ENCODE peak calls at places on chromosomes 16 and 17, in four cellular contexts. One of them, this sample, is unnamed. For H3K79me2, the result is how much of the 10 kb centered on the place peaks cover.

GRCh38 chr17:59377410-59377809 is 46.0 kb downstream of the YPEL2 start:
- DNase-seq in mesendoderm: no peak
- DNase-seq in H9: no peak
- DNase-seq in H1: no peak
- DNase-seq in this sample: no peak

GRCh38 chr16:46620265-46621005 is 744 bp downstream of the SHCBP1 start:
- DNase-seq in H9: no peak
- DNase-seq in mesendoderm: no peak
- DNase-seq in H1: no peak
- DNase-seq in this sample: no peak

GRCh38 chr17:38511126-38512108 is 83.2 kb downstream of the ARHGAP23 start:
- DNase-seq in H9: no peak
- DNase-seq in mesendoderm: peak
- DNase-seq in H1: no peak
- DNase-seq in this sample: no peak

GRCh38 chr17:3827124-3827773 is 18.8 kb downstream of the NCBP3 start:
- DNase-seq in H9: peak
- DNase-seq in mesendoderm: peak
- DNase-seq in H1: peak
- DNase-seq in this sample: peak

GRCh38 chr17:65546579-65546978 is 14.9 kb downstream of the AXIN2 start:
- DNase-seq in H1: no peak
- DNase-seq in H9: no peak
- DNase-seq in mesendoderm: no peak
- DNase-seq in this sample: no peak

GRCh38 chr16:70434489-70435260 is 4.2 kb downstream of the ST3GAL2 start:
- DNase-seq in H1: no peak
- DNase-seq in mesendoderm: no peak
- DNase-seq in H9: no peak
- DNase-seq in this sample: no peak

GRCh38 chr16:30533748-30534367 is 800 bp downstream of the ZNF747 start:
- DNase-seq in H1: peak
- DNase-seq in mesendoderm: no peak
- DNase-seq in H9: no peak
- DNase-seq in this sample: no peak

GRCh38 chr17:61809816-61810392 is 53.4 kb downstream of the BRIP1 start:
- DNase-seq in mesendoderm: no peak
- DNase-seq in H9: no peak
- DNase-seq in H1: no peak
- DNase-seq in this sample: no peak

GRCh38 chr17:78179372-78179771 is 7.5 kb downstream of the TK1 start:
- DNase-seq in H9: no peak
- DNase-seq in mesendoderm: no peak
- DNase-seq in H1: no peak
- DNase-seq in this sample: peak

GRCh38 chr17:48629411-48629759 is 3.2 kb upstream of the HOXB9 start:
- DNase-seq in H1: no peak
- DNase-seq in mesendoderm: peak
- DNase-seq in H9: no peak
- DNase-seq in this sample: no peak

GRCh38 chr17:44209786-44210341 is 9.6 kb downstream of the UBTF start:
- DNase-seq in H9: no peak
- DNase-seq in mesendoderm: no peak
- DNase-seq in H1: no peak
- DNase-seq in this sample: no peak

GRCh38 chr17:78620099-78620498 is 42.9 kb upstream of the DNAH17 start:
- DNase-seq in mesendoderm: no peak
- DNase-seq in H9: no peak
- DNase-seq in H1: no peak
- DNase-seq in this sample: no peak

GRCh38 chr17:49515196-49515770 is 20.2 kb downstream of the NGFR start:
- DNase-seq in mesendoderm: peak
- DNase-seq in H1: peak
- DNase-seq in H9: peak
- DNase-seq in this sample: peak

GRCh38 chr17:5500804-5501391 is 14.5 kb downstream of the MIS12 start:
- DNase-seq in H9: peak
- DNase-seq in mesendoderm: peak
- DNase-seq in H1: peak
- DNase-seq in this sample: peak

GRCh38 chr17:67221062-67221998 is 23.7 kb downstream of the HELZ start:
- DNase-seq in mesendoderm: peak
- DNase-seq in H1: no peak
- DNase-seq in H9: no peak
- DNase-seq in this sample: peak

GRCh38 chr16:72645526-72645925 is 402.4 kb downstream of the ZFHX3 start:
- DNase-seq in H9: no peak
- DNase-seq in H1: no peak
- DNase-seq in mesendoderm: no peak
- DNase-seq in this sample: no peak

GRCh38 chr17:73823684-73824083 is 179.4 kb upstream of the SDK2 start:
- DNase-seq in H9: no peak
- DNase-seq in mesendoderm: no peak
- DNase-seq in H1: no peak
- DNase-seq in this sample: no peak

GRCh38 chr16:57797216-57797525 is 5.1 kb downstream of the KIFC3 start:
- DNase-seq in H1: no peak
- DNase-seq in mesendoderm: no peak
- DNase-seq in H9: no peak
- DNase-seq in this sample: no peak

GRCh38 chr17:78889525-78889924 is 13.5 kb downstream of the CEP295NL start:
- DNase-seq in H1: no peak
- DNase-seq in mesendoderm: no peak
- DNase-seq in H9: no peak
- DNase-seq in this sample: no peak

GRCh38 chr17:65677932-65678331 is 116.5 kb upstream of the AXIN2 start:
- DNase-seq in H1: no peak
- DNase-seq in H9: no peak
- DNase-seq in mesendoderm: no peak
- DNase-seq in this sample: peak

GRCh38 chr17:7716901-7717755 is at the start of gene DNAH2:
- DNase-seq in H9: peak
- DNase-seq in H1: peak
- DNase-seq in mesendoderm: peak
- DNase-seq in this sample: peak

GRCh38 chr16:67150833-67151396 is at the start of gene B3GNT9:
- DNase-seq in mesendoderm: peak
- DNase-seq in H9: peak
- DNase-seq in H1: peak
- DNase-seq in this sample: no peak

GRCh38 chr16:11291021-11291716 is 10.0 kb upstream of the PRM1 start:
- DNase-seq in mesendoderm: peak
- DNase-seq in H9: no peak
- DNase-seq in H1: no peak
- DNase-seq in this sample: peak

GRCh38 chr17:882827-883585 is 96.6 kb downstream of the NXN start:
- DNase-seq in H9: peak
- DNase-seq in H1: no peak
- DNase-seq in mesendoderm: peak
- DNase-seq in this sample: no peak

GRCh38 chr16:1184156-1184868 is 31.4 kb downstream of the CACNA1H start:
- DNase-seq in mesendoderm: peak
- DNase-seq in H1: no peak
- DNase-seq in H9: no peak
- DNase-seq in this sample: peak

GRCh38 chr16:668519-669171 is 713 bp downstream of the RHOT2 start:
- DNase-seq in H1: no peak
- DNase-seq in H9: no peak
- DNase-seq in mesendoderm: no peak
- DNase-seq in this sample: no peak

GRCh38 chr16:17389392-17389791 is 81.4 kb downstream of the XYLT1 start:
- DNase-seq in H1: no peak
- DNase-seq in H9: no peak
- DNase-seq in mesendoderm: no peak
- DNase-seq in this sample: peak

GRCh38 chr16:2296662-2297505 is 29.0 kb upstream of the RNPS1 start:
- DNase-seq in H1: peak
- DNase-seq in H9: peak
- DNase-seq in mesendoderm: peak
- DNase-seq in this sample: no peak

GRCh38 chr16:82715833-82716232 is 89.1 kb downstream of the CDH13 start:
- DNase-seq in H9: no peak
- DNase-seq in mesendoderm: peak
- DNase-seq in H1: no peak
- DNase-seq in this sample: no peak

GRCh38 chr17:40857535-40857934 is 9.5 kb downstream of the KRT12 start:
- DNase-seq in mesendoderm: no peak
- DNase-seq in H9: no peak
- DNase-seq in H1: no peak
- DNase-seq in this sample: no peak

GRCh38 chr17:73156887-73157870 is 7.6 kb upstream of the SSTR2 start:
- DNase-seq in H1: no peak
- DNase-seq in mesendoderm: peak
- DNase-seq in H9: no peak
- DNase-seq in this sample: no peak

GRCh38 chr17:75317671-75318070 is 28.4 kb upstream of the SLC25A19 start:
- DNase-seq in H9: no peak
- DNase-seq in H1: no peak
- DNase-seq in mesendoderm: peak
- DNase-seq in this sample: no peak

GRCh38 chr17:7213895-7214299 is 5.7 kb downstream of the DLG4 start:
- DNase-seq in H1: peak
- DNase-seq in mesendoderm: peak
- DNase-seq in H9: peak
- DNase-seq in this sample: peak

GRCh38 chr17:82985973-82986372 is 93.4 kb upstream of the METRNL start:
- DNase-seq in H9: peak
- DNase-seq in H1: no peak
- DNase-seq in mesendoderm: peak
- DNase-seq in this sample: no peak

GRCh38 chr16:85003076-85003475 is 8.3 kb downstream of the ZDHHC7 start:
- DNase-seq in mesendoderm: peak
- DNase-seq in H9: peak
- DNase-seq in H1: no peak
- DNase-seq in this sample: no peak
- H3K79me2 ChIP-seq in mesendoderm: under half
- H3K79me2 ChIP-seq in H9: under half
- H3K79me2 ChIP-seq in H1: half or more
- H3K79me2 ChIP-seq in this sample: under half

GRCh38 chr17:77126519-77126918 is 14.2 kb upstream of the SEC14L1 start:
- DNase-seq in H9: no peak
- DNase-seq in mesendoderm: no peak
- DNase-seq in H1: no peak
- DNase-seq in this sample: no peak

GRCh38 chr17:77130521-77130920 is 10.2 kb upstream of the SEC14L1 start:
- DNase-seq in H9: no peak
- DNase-seq in H1: no peak
- DNase-seq in mesendoderm: no peak
- DNase-seq in this sample: no peak

GRCh38 chr17:77127735-77128361 is 12.9 kb upstream of the SEC14L1 start:
- DNase-seq in H9: no peak
- DNase-seq in H1: no peak
- DNase-seq in mesendoderm: no peak
- DNase-seq in this sample: no peak

GRCh38 chr17:77129568-77130301 is 11.0 kb upstream of the SEC14L1 start:
- DNase-seq in mesendoderm: no peak
- DNase-seq in H1: no peak
- DNase-seq in H9: no peak
- DNase-seq in this sample: no peak

GRCh38 chr17:77128895-77129567 is 11.7 kb upstream of the SEC14L1 start:
- DNase-seq in H1: no peak
- DNase-seq in H9: no peak
- DNase-seq in mesendoderm: no peak
- DNase-seq in this sample: no peak
- H3K4me2 ChIP-seq in H1: no peak
- H3K4me2 ChIP-seq in H9: no peak
- H3K4me2 ChIP-seq in mesendoderm: no peak
- H3K4me2 ChIP-seq in this sample: no peak

GRCh38 chr17:37400505-37400904 is 6.1 kb downstream of the ACACA start:
- DNase-seq in H1: no peak
- DNase-seq in mesendoderm: no peak
- DNase-seq in H9: no peak
- DNase-seq in this sample: peak
- H2AK5ac ChIP-seq in H1: no peak
- H2AK5ac ChIP-seq in mesendoderm: no peak
- H2AK5ac ChIP-seq in H9: no peak
- H2AK5ac ChIP-seq in this sample: no peak

DNA sequence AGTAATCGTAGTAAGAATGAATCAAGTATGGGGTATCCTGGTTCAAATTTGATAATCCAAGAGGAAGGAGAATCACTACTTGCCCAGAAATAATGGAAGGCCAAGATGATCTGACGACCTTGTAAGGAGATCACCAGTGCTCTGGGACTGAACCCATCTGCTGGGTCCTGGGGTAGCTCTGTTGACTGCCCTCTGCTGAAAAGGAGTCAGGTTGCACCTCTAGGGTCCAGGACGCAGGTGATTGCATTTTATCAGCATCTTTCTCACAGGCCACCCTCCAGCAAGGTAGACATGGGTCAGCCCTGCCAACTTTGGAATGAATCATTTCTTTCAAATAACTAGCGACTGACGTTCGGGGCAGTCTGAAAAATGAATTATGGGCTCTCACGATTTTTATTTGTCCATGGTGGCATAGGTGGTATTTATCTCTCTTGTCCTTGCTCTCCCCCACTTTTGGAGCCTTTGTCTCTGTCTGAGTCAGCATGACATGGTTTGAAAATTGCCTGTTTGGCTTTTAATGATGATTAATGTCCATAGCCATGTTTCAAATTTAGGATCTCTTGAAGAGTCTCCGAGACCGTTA is 163.7 kb downstream of the MSI2 start:
- DNase-seq in mesendoderm: no peak
- DNase-seq in H9: no peak
- DNase-seq in H1: no peak
- DNase-seq in this sample: no peak
- H3K79me2 ChIP-seq in mesendoderm: under half
- H3K79me2 ChIP-seq in H9: under half
- H3K79me2 ChIP-seq in H1: under half
- H3K79me2 ChIP-seq in this sample: under half

DNA sequence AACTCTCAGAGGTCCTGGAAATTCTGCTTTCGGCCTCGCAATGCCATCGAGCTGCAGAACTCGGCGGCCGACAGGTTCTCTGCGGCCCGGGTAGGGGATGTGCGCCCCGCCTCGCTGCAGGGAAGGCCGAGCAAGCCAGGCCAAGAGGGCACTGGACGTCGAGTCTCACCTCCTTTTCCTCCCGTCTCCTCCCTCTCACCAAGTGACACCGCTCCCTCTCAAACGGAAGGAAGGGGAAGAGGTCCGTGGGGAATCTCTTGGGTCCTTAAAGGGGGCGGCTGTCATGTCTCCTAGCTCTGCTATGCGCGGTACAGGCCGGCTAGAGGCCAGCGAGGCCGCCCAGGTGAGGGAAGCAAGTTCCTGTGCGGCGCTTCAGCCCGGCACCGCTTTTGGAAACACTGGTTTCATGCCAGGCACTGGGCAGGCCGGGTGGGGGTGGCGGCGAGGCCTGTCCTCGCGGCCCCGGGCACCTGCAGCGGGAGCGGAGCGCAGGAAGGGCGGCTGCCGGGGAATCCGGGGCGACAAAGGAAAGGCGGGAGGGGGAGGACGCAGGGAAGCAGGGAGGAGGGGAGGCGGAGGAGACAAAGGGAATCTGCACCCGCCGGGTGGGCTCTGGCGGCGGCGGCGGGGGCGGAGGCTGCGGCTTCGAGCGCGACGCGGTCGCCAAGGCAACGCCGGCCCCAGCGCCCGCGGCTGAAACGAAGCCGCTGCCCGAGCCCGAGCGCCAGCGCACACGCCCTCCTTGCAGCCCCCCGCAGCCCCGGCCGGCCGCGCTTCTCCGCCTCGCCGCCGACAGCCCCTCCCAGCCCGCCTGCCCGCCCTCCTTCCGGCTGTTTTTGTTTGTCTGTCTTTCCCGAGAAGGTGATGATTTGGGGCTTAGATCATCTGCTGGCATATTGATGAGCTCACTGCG is 32.3 kb downstream of the CDK5R1 start:
- DNase-seq in H9: peak
- DNase-seq in mesendoderm: peak
- DNase-seq in H1: peak
- DNase-seq in this sample: peak
- H3K4me2 ChIP-seq in H9: peak
- H3K4me2 ChIP-seq in mesendoderm: peak
- H3K4me2 ChIP-seq in H1: peak
- H3K4me2 ChIP-seq in this sample: peak